ENCODE peak calls at places on chromosomes 13 and 19, in four cellular contexts. R, O, F and W are unnamed samples.

GRCh38 chr19:56099638-56100539 is 21.2 kb downstream of the ZNF787 start:
- DNase-seq in O (no peak), R (no peak), F (no peak), W (no peak)

GRCh38 chr13:110173247-110173818 is 133.6 kb downstream of the COL4A1 start:
- DNase-seq in R (no peak), F (no peak), O (no peak), W (no peak)

GRCh38 chr19:43618921-43619261 is 538 bp downstream of the ZNF428 start:
- DNase-seq in R (peak; percentile 58), O (no peak), F (peak; percentile 34), W (peak; percentile 48)

GRCh38 chr19:6362024-6362344 is 653 bp downstream of the CLPP start:
- DNase-seq in R (no peak), F (no peak), O (no peak), W (no peak)

GRCh38 chr13:24680258-24680920 is at the start of gene ATP12A:
- DNase-seq in F (no peak), R (no peak), O (no peak), W (no peak)

GRCh38 chr19:52226652-52227051 is 36.8 kb downstream of the PPP2R1A start:
- DNase-seq in F (no peak), R (no peak), O (no peak), W (no peak)

GRCh38 chr19:18675779-18676178 is 7.7 kb upstream of the CRTC1 start:
- DNase-seq in F (no peak), R (peak; percentile 31), O (no peak), W (no peak)

GRCh38 chr19:1611353-1611752 is 6.1 kb upstream of the UQCR11 start:
- DNase-seq in O (no peak), R (no peak), F (no peak), W (no peak)

GRCh38 chr13:92721610-92722009 is 505.0 kb upstream of the GPC6 start:
- DNase-seq in F (no peak), O (no peak), R (no peak), W (no peak)

GRCh38 chr19:45498411-45499195 is at the start of gene PPM1N:
- DNase-seq in R (no peak), F (peak; percentile 4), O (peak; percentile 30), W (no peak)

GRCh38 chr19:6481541-6482342 is at the start of gene DENND1C:
- DNase-seq in O (peak; percentile 47), R (peak; percentile 39), F (no peak), W (no peak)

GRCh38 chr13:21010621-21011020 is 50.8 kb downstream of the LATS2 start:
- DNase-seq in F (no peak), R (no peak), O (no peak), W (no peak)

GRCh38 chr13:39451860-39452301 is 151.1 kb downstream of the LHFPL6 start:
- DNase-seq in F (no peak), R (no peak), O (no peak), W (no peak)